ENCODE peak calls at places on chromosomes 3 and 15, in eight cellular contexts. N is AG09309; R is right atrium auricular region; M is IMR-90; A is cardiac fibroblast; U is NT2/D1; Y is naive thymus-derived CD4-positive, alpha-beta T cell; B is NB4. C is an unnamed sample.

GRCh38 chr3:162719684-162720341 is 1223.2 kb downstream of the OTOL1 start:
- DNase-seq in B (no peak), Y (no peak), A (peak; percentile 88), M (peak; percentile 97), U (no peak), R (no peak), N (peak; percentile 89), C (no peak)

GRCh38 chr15:39084683-39085530 is 496.0 kb upstream of the THBS1 start:
- DNase-seq in N (peak; percentile 96), M (peak; percentile 92), U (no peak), Y (no peak), B (peak; percentile 86), A (peak; percentile 96), R (no peak), C (no peak)

GRCh38 chr15:100801256-100801900 is 78.3 kb upstream of the ALDH1A3 start:
- DNase-seq in N (no peak), Y (no peak), M (no peak), R (no peak), U (no peak), A (no peak), B (no peak), C (no peak)

GRCh38 chr15:86663304-86663703 is 583.6 kb downstream of the AGBL1 start:
- DNase-seq in M (no peak), Y (no peak), B (no peak), R (no peak), A (no peak), N (no peak), U (no peak), C (no peak)

GRCh38 chr15:59237119-59237853 is 30.6 kb downstream of the LDHAL6B start:
- DNase-seq in R (no peak), N (no peak), M (no peak), B (peak; percentile 36), Y (no peak), U (no peak), A (no peak), C (no peak)

GRCh38 chr3:195895078-195895899 is 13.1 kb downstream of the TNK2 start:
- DNase-seq in Y (peak; percentile 72), U (no peak), B (peak; percentile 72), M (peak; percentile 11), A (peak; percentile 27), N (no peak), R (no peak), C (peak; percentile 89)

GRCh38 chr3:196632033-196632751 is 7.3 kb upstream of the NRROS start:
- DNase-seq in U (peak; percentile 89), R (peak; percentile 74), B (peak; percentile 100), M (peak; percentile 52), N (no peak), A (peak; percentile 76), Y (peak; percentile 86), C (peak; percentile 95)

GRCh38 chr3:65348596-65348995 is 660.8 kb upstream of the ADAMTS9 start:
- DNase-seq in A (peak; percentile 58), R (no peak), U (no peak), Y (no peak), M (peak; percentile 69), N (peak; percentile 33), B (no peak), C (no peak)

GRCh38 chr3:38658886-38659285 is 9.4 kb upstream of the SCN5A start:
- DNase-seq in N (no peak), A (no peak), B (no peak), M (no peak), R (no peak), Y (no peak), U (no peak), C (no peak)

GRCh38 chr3:126104742-126105605 is 21.1 kb upstream of the SLC41A3 start:
- DNase-seq in N (no peak), R (peak; percentile 38), M (no peak), B (no peak), U (no peak), A (no peak), Y (no peak), C (peak; percentile 40)

GRCh38 chr15:67091073-67091965 is 25.9 kb downstream of the SMAD3 start:
- DNase-seq in A (peak; percentile 93), N (no peak), U (no peak), Y (peak; percentile 79), R (peak; percentile 87), M (peak; percentile 99), B (peak; percentile 96), C (no peak)

GRCh38 chr3:195071011-195071728 is 199.8 kb downstream of the XXYLT1 start:
- DNase-seq in M (no peak), N (no peak), Y (no peak), R (no peak), B (no peak), U (no peak), A (no peak), C (no peak)

GRCh38 chr3:160003520-160004128 is 15.0 kb downstream of the IL12A start:
- DNase-seq in U (no peak), R (no peak), M (peak; percentile 31), B (peak; percentile 46), A (peak; percentile 65), Y (no peak), N (no peak), C (peak; percentile 65)

GRCh38 chr3:15636028-15636709 is 34.6 kb downstream of the BTD start:
- DNase-seq in R (no peak), U (no peak), A (peak; percentile 90), Y (peak; percentile 43), M (peak; percentile 96), N (peak; percentile 87), B (peak; percentile 65), C (no peak)

GRCh38 chr3:23800731-23801130 is 5.0 kb upstream of the UBE2E1 start:
- DNase-seq in U (no peak), B (peak; percentile 41), M (peak; percentile 39), Y (no peak), R (no peak), N (no peak), A (peak; percentile 53), C (no peak)

GRCh38 chr3:154844863-154845262 is 235.3 kb upstream of the MME start:
- DNase-seq in U (no peak), M (no peak), A (no peak), R (no peak), N (no peak), B (no peak), Y (no peak), C (no peak)

GRCh38 chr3:149366031-149366430 is 11.4 kb downstream of the TM4SF1 start:
- DNase-seq in M (no peak), A (no peak), U (no peak), R (no peak), N (no peak), B (no peak), Y (no peak), C (no peak)

GRCh38 chr15:34366271-34367043 is 539 bp downstream of the LPCAT4 start:
- DNase-seq in A (peak; percentile 75), M (peak; percentile 36), R (no peak), Y (peak; percentile 66), N (no peak), B (peak; percentile 81), U (peak; percentile 77), C (peak; percentile 92)

GRCh38 chr3:158768361-158768787 is 33.5 kb upstream of the MFSD1 start:
- DNase-seq in B (no peak), N (no peak), Y (no peak), M (peak; percentile 78), U (no peak), A (peak; percentile 64), R (peak; percentile 79), C (peak; percentile 47)

GRCh38 chr3:72694398-72694797 is 153.8 kb downstream of the SHQ1 start:
- DNase-seq in A (peak; percentile 77), R (no peak), B (no peak), Y (no peak), M (peak; percentile 6), U (no peak), N (peak; percentile 37), C (no peak)

DNA sequence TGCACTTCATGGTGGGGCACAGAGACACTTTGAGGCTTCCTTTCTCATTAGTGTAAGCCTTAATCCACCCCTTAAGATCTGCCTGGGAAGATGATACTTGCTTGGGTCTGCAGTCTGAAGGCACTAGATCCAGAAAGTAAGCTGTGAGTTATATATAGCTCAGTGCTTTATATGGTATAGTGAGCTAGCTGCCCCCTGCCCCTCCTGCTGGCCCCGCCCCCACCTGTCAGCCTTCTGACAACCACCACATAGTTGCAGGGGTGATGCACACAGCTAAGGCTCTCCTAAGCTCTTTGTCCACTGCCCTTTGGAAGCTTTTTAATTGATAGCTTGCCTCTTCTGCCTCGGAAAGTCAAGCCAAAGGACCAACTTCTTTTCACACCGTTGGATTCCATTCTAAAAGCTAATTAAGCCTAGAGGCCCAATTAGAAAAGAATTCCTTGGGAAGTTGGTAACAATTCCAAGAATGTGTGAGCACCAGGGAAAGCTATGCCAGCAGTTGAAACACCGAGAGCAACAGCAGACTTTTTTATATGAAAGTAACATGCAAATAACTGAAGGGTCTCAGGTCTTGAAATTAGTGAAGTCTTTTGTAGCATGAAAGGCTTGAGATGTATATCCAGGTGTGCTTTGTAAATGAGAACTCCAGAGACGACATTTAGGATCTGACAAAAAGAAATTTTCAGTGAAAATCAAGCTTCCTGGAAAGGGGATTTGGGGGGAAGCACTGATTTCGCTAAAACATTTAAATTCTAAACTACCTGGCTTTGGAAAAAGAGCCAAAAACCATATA is 2.3 kb downstream of the TPM1 start:
- DNase-seq in M (peak; percentile 68), R (no peak), B (no peak), N (no peak), U (peak; percentile 77), Y (no peak), A (no peak), C (peak; percentile 75)
- H3K4me3 ChIP-seq in M (peak overlapping the region; percentile 84), R (peak overlapping the region; percentile 77), B (no peak overlapping the region), N (peak overlapping the region; percentile 93), U (peak overlapping the region; percentile 96), Y (no peak overlapping the region), A (peak overlapping the region; percentile 65), C (peak overlapping the region; percentile 59)

GRCh38 chr3:61448378-61448777 is 113.0 kb upstream of the PTPRG start:
- DNase-seq in A (peak; percentile 20), Y (no peak), R (no peak), B (no peak), M (no peak), U (no peak), N (no peak), C (no peak)
- H3K4me3 ChIP-seq in A (no peak overlapping the region), Y (no peak overlapping the region), R (no peak overlapping the region), B (no peak overlapping the region), M (no peak overlapping the region), U (no peak overlapping the region), N (no peak overlapping the region), C (no peak overlapping the region)

GRCh38 chr15:90004252-90004651 is 3.1 kb downstream of the ZNF710 start:
- DNase-seq in A (peak; percentile 46), U (no peak), R (no peak), Y (no peak), M (no peak), B (peak; percentile 48), N (no peak), C (no peak)
- H3K4me3 ChIP-seq in A (peak overlapping the region; percentile 10), U (no peak overlapping the region), R (no peak overlapping the region), Y (no peak overlapping the region), M (peak overlapping the region; percentile 5), B (peak overlapping the region; percentile 78), N (no peak overlapping the region), C (no peak overlapping the region)

DNA sequence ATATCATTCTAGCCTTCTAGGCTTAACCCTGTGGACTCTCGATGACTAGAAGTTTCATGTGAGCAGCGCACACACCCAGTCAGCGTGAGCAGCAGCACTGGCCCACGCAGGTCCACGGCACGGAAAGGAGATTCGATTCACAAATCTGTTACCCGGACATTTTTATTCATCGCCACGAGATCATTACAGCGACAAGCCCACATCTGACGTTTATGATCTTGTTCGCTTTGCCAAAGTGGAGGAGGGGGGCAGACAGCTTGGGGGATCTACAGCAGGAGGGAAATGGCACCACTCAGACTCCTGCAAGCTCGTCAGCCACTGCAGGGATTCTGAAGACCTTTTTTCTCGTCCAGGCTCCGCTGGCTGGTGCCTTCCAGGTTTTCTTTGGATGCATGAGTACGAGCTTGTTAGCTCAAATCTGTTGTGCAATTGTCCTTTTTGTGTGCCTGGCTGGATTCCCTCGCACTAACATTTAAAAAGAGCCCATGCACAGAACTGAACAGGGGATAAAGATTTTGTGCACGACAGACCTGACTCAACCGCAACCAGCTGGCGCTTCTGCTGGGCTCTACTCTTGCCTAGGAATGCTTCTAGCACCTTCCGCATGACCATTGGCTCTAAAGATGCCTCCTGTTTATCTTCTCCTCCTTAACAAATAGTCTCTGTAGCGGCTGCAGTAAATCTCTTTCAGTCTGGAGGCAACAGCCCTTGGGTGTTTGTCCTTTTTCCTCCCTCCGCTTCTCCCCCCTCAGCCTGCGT is 938.5 kb downstream of the MCTP2 start:
- DNase-seq in U (no peak), N (no peak), Y (no peak), A (peak; percentile 30), M (peak; percentile 42), R (peak; percentile 60), B (no peak), C (no peak)
- H3K4me3 ChIP-seq in U (no peak overlapping the region), N (peak overlapping the region; percentile 25), Y (no peak overlapping the region), A (no peak overlapping the region), M (peak overlapping the region; percentile 6), R (no peak overlapping the region), B (no peak overlapping the region), C (no peak overlapping the region)